ENCODE peak calls at places on chromosomes 6 and 20, in six cellular contexts. R is naive B cell; Q is activated naive CD4-positive, alpha-beta T cell treated with anti-CD3 and anti-CD28 coated beads for 36 hours; D is NCI-H345; Z is IMR-90; E is ELR. O is an unnamed sample.

GRCh38 chr6:90411292-90411781 is 114.7 kb upstream of the BACH2 start:
- DNase-seq in R (no peak), Q (peak; percentile 94), D (no peak), Z (no peak), E (peak; percentile 53), O (no peak)

GRCh38 chr6:63910863-63911665 is 275.5 kb downstream of the PHF3 start:
- DNase-seq in R (no peak), Q (no peak), D (no peak), Z (no peak), E (no peak), O (no peak)

GRCh38 chr6:137415127-137415833 is 78.9 kb downstream of the OLIG3 start:
- DNase-seq in R (peak; percentile 68), Q (peak; percentile 80), D (no peak), Z (peak; percentile 53), E (peak; percentile 70), O (peak; percentile 11)

GRCh38 chr6:147954938-147955337 is 387.7 kb upstream of the SASH1 start:
- DNase-seq in R (no peak), Q (no peak), D (no peak), Z (no peak), E (peak; percentile 23), O (no peak)

GRCh38 chr20:15609956-15610355 is 963.3 kb downstream of the KIF16B start:
- DNase-seq in R (no peak), Q (no peak), D (no peak), Z (no peak), E (no peak), O (no peak)

GRCh38 chr6:37230104-37230503 is 27.5 kb upstream of the TBC1D22B start:
- DNase-seq in R (no peak), Q (no peak), D (no peak), Z (no peak), E (no peak), O (no peak)

GRCh38 chr6:147618457-147618856 is 110.0 kb downstream of the SAMD5 start:
- DNase-seq in R (no peak), Q (no peak), D (no peak), Z (no peak), E (no peak), O (no peak)

GRCh38 chr6:12081776-12082175 is 69.7 kb downstream of the HIVEP1 start:
- DNase-seq in R (no peak), Q (no peak), D (no peak), Z (no peak), E (no peak), O (no peak)

GRCh38 chr6:3848925-3849605 is at the start of gene FAM50B:
- DNase-seq in R (peak; percentile 88), Q (peak; percentile 95), D (no peak), Z (peak; percentile 80), E (peak; percentile 88), O (peak; percentile 53)

GRCh38 chr6:84752118-84752850 is 12.1 kb downstream of the TBX18 start:
- DNase-seq in R (no peak), Q (no peak), D (no peak), Z (no peak), E (peak; percentile 28), O (no peak)

GRCh38 chr6:136587527-136587926 is 37.3 kb upstream of the MAP7 start:
- DNase-seq in R (no peak), Q (no peak), D (no peak), Z (peak; percentile 60), E (peak; percentile 53), O (no peak)

GRCh38 chr6:12009904-12010634 is 2.0 kb upstream of the HIVEP1 start:
- DNase-seq in R (peak; percentile 2), Q (no peak), D (no peak), Z (peak; percentile 59), E (peak; percentile 40), O (no peak)

GRCh38 chr6:144321839-144322591 is 36.9 kb downstream of the UTRN start:
- DNase-seq in R (no peak), Q (no peak), D (peak; percentile 15), Z (peak; percentile 65), E (peak; percentile 62), O (no peak)

GRCh38 chr6:50657513-50657912 is 55.8 kb upstream of the TFAP2D start:
- DNase-seq in R (no peak), Q (no peak), D (no peak), Z (no peak), E (no peak), O (no peak)

GRCh38 chr6:44237021-44237812 is 9.7 kb upstream of the HSP90AB1 start:
- DNase-seq in R (no peak), Q (peak; percentile 85), D (peak; percentile 89), Z (peak; percentile 97), E (peak; percentile 99), O (peak; percentile 94)

GRCh38 chr6:40780626-40781025 is 193.5 kb upstream of the LRFN2 start:
- DNase-seq in R (no peak), Q (no peak), D (no peak), Z (no peak), E (no peak), O (no peak)

GRCh38 chr20:62702886-62703852 is 5.5 kb upstream of the NTSR1 start:
- DNase-seq in R (no peak), Q (peak; percentile 46), D (peak; percentile 78), Z (peak; percentile 94), E (peak; percentile 99), O (peak; percentile 78)

GRCh38 chr6:161374971-161375873 is 101.4 kb upstream of the AGPAT4 start:
- DNase-seq in R (no peak), Q (no peak), D (peak; percentile 38), Z (no peak), E (no peak), O (no peak)

GRCh38 chr20:64044484-64045247 is 4.8 kb downstream of the SOX18 start:
- DNase-seq in R (no peak), Q (no peak), D (no peak), Z (peak; percentile 37), E (peak; percentile 75), O (peak; percentile 72)

GRCh38 chr20:16283978-16284377 is 289.3 kb downstream of the KIF16B start:
- DNase-seq in R (no peak), Q (no peak), D (no peak), Z (no peak), E (no peak), O (no peak)

GRCh38 chr6:82372656-82373055 is 9.0 kb downstream of the TPBG start:
- DNase-seq in R (no peak), Q (no peak), D (no peak), Z (no peak), E (no peak), O (no peak)

GRCh38 chr6:33772902-33773472 is 15.9 kb downstream of the LEMD2 start:
- DNase-seq in R (no peak), Q (no peak), D (no peak), Z (no peak), E (no peak), O (no peak)

GRCh38 chr20:31833931-31834521 is 11.4 kb downstream of the FOXS1 start:
- DNase-seq in R (no peak), Q (no peak), D (no peak), Z (no peak), E (no peak), O (no peak)

GRCh38 chr6:119728220-119728750 is 378.7 kb upstream of the MAN1A1 start:
- DNase-seq in R (no peak), Q (no peak), D (no peak), Z (no peak), E (no peak), O (no peak)

GRCh38 chr20:47102629-47103028 is 208.0 kb downstream of the EYA2 start:
- DNase-seq in R (no peak), Q (no peak), D (no peak), Z (no peak), E (no peak), O (no peak)

GRCh38 chr6:29522241-29522640 is 34.5 kb upstream of the MAS1L start:
- DNase-seq in R (no peak), Q (no peak), D (no peak), Z (no peak), E (no peak), O (no peak)

GRCh38 chr6:16420715-16421461 is 182.5 kb downstream of the GMPR start:
- DNase-seq in R (peak; percentile 39), Q (peak; percentile 66), D (no peak), Z (peak; percentile 83), E (peak; percentile 49), O (no peak)

GRCh38 chr20:50565874-50566273 is 55.7 kb downstream of the PTPN1 start:
- DNase-seq in R (no peak), Q (no peak), D (no peak), Z (no peak), E (no peak), O (no peak)

GRCh38 chr6:81308577-81309279 is 443.8 kb downstream of the TENT5A start:
- DNase-seq in R (no peak), Q (no peak), D (no peak), Z (no peak), E (no peak), O (no peak)

GRCh38 chr6:84791233-84791632 is 26.8 kb upstream of the TBX18 start:
- DNase-seq in R (no peak), Q (no peak), D (no peak), Z (no peak), E (peak; percentile 72), O (peak; percentile 71)

GRCh38 chr6:37819802-37820712 is 530 bp downstream of the ZFAND3 start:
- DNase-seq in R (peak; percentile 45), Q (peak; percentile 66), D (peak; percentile 23), Z (peak; percentile 65), E (peak; percentile 82), O (peak; percentile 33)

GRCh38 chr6:95133578-95133977 is 443.8 kb upstream of the MANEA start:
- DNase-seq in R (no peak), Q (no peak), D (peak; percentile 1), Z (peak; percentile 8), E (no peak), O (no peak)

GRCh38 chr20:47154089-47154488 is 202.4 kb downstream of the ZMYND8 start:
- DNase-seq in R (no peak), Q (no peak), D (no peak), Z (no peak), E (no peak), O (no peak)

GRCh38 chr6:155782320-155782730 is 326.7 kb upstream of the NOX3 start:
- DNase-seq in R (no peak), Q (no peak), D (no peak), Z (peak; percentile 99), E (peak; percentile 88), O (peak; percentile 93)

O was measured in pulmonary artery endothelial cell.